ENCODE peak calls at places on chromosome 11, in eight cellular contexts. One of them, this sample, is unnamed.
A peak's percentile ranks its signal among the peaks of the same experiment; 100 is the strongest.

GRCh38 chr11:75565221-75565814 is 3.3 kb downstream of the SERPINH1 start:
- DNase-seq in memory B cell: no peak
- DNase-seq in anterior cingulate cortex: no peak
- DNase-seq in stimulated activated CD8-positive, alpha-beta memory T cell treated with anti-CD3 and anti-CD28 coated beads, Interleukin-4, amount 100 ng/mL, for 4 hours: no peak
- DNase-seq in ELR: peak; percentile 90
- DNase-seq in CD4-positive, alpha-beta memory T cell: no peak
- DNase-seq in pulmonary artery endothelial cell: no peak
- DNase-seq in fibroblast of mammary gland: peak; percentile 90
- DNase-seq in this sample: no peak

GRCh38 chr11:100632970-100633452 is 54.1 kb upstream of the ARHGAP42 start:
- DNase-seq in memory B cell: no peak
- DNase-seq in anterior cingulate cortex: peak; percentile 2
- DNase-seq in stimulated activated CD8-positive, alpha-beta memory T cell treated with anti-CD3 and anti-CD28 coated beads, Interleukin-4, amount 100 ng/mL, for 4 hours: no peak
- DNase-seq in ELR: peak; percentile 10
- DNase-seq in CD4-positive, alpha-beta memory T cell: no peak
- DNase-seq in pulmonary artery endothelial cell: no peak
- DNase-seq in fibroblast of mammary gland: peak; percentile 18
- DNase-seq in this sample: peak; percentile 89

GRCh38 chr11:129731316-129731715 is 84.3 kb upstream of the TMEM45B start:
- DNase-seq in memory B cell: no peak
- DNase-seq in anterior cingulate cortex: no peak
- DNase-seq in stimulated activated CD8-positive, alpha-beta memory T cell treated with anti-CD3 and anti-CD28 coated beads, Interleukin-4, amount 100 ng/mL, for 4 hours: no peak
- DNase-seq in ELR: no peak
- DNase-seq in CD4-positive, alpha-beta memory T cell: no peak
- DNase-seq in pulmonary artery endothelial cell: no peak
- DNase-seq in fibroblast of mammary gland: no peak
- DNase-seq in this sample: peak; percentile 79

GRCh38 chr11:28043930-28044709 is 63.8 kb downstream of the KIF18A start:
- DNase-seq in memory B cell: no peak
- DNase-seq in anterior cingulate cortex: no peak
- DNase-seq in stimulated activated CD8-positive, alpha-beta memory T cell treated with anti-CD3 and anti-CD28 coated beads, Interleukin-4, amount 100 ng/mL, for 4 hours: no peak
- DNase-seq in ELR: no peak
- DNase-seq in CD4-positive, alpha-beta memory T cell: no peak
- DNase-seq in pulmonary artery endothelial cell: no peak
- DNase-seq in fibroblast of mammary gland: no peak
- DNase-seq in this sample: no peak

GRCh38 chr11:27234043-27234668 is 128.9 kb downstream of the CCDC34 start:
- DNase-seq in memory B cell: peak; percentile 51
- DNase-seq in anterior cingulate cortex: no peak
- DNase-seq in stimulated activated CD8-positive, alpha-beta memory T cell treated with anti-CD3 and anti-CD28 coated beads, Interleukin-4, amount 100 ng/mL, for 4 hours: no peak
- DNase-seq in ELR: peak; percentile 81
- DNase-seq in CD4-positive, alpha-beta memory T cell: no peak
- DNase-seq in pulmonary artery endothelial cell: no peak
- DNase-seq in fibroblast of mammary gland: peak; percentile 98
- DNase-seq in this sample: no peak

GRCh38 chr11:11349870-11350325 is 3.2 kb downstream of the CSNK2A3 start:
- DNase-seq in memory B cell: no peak
- DNase-seq in anterior cingulate cortex: no peak
- DNase-seq in stimulated activated CD8-positive, alpha-beta memory T cell treated with anti-CD3 and anti-CD28 coated beads, Interleukin-4, amount 100 ng/mL, for 4 hours: no peak
- DNase-seq in ELR: peak; percentile 19
- DNase-seq in CD4-positive, alpha-beta memory T cell: no peak
- DNase-seq in pulmonary artery endothelial cell: peak; percentile 27
- DNase-seq in fibroblast of mammary gland: peak; percentile 87
- DNase-seq in this sample: no peak

GRCh38 chr11:80620867-80621266 is 1180.0 kb upstream of the TENM4 start:
- DNase-seq in memory B cell: no peak
- DNase-seq in anterior cingulate cortex: no peak
- DNase-seq in stimulated activated CD8-positive, alpha-beta memory T cell treated with anti-CD3 and anti-CD28 coated beads, Interleukin-4, amount 100 ng/mL, for 4 hours: no peak
- DNase-seq in ELR: no peak
- DNase-seq in CD4-positive, alpha-beta memory T cell: no peak
- DNase-seq in pulmonary artery endothelial cell: no peak
- DNase-seq in fibroblast of mammary gland: no peak
- DNase-seq in this sample: no peak

GRCh38 chr11:66325140-66325754 is 8.4 kb upstream of the CD248 start:
- DNase-seq in memory B cell: no peak
- DNase-seq in anterior cingulate cortex: no peak
- DNase-seq in stimulated activated CD8-positive, alpha-beta memory T cell treated with anti-CD3 and anti-CD28 coated beads, Interleukin-4, amount 100 ng/mL, for 4 hours: no peak
- DNase-seq in ELR: no peak
- DNase-seq in CD4-positive, alpha-beta memory T cell: no peak
- DNase-seq in pulmonary artery endothelial cell: no peak
- DNase-seq in fibroblast of mammary gland: no peak
- DNase-seq in this sample: no peak

GRCh38 chr11:18671246-18671645 is 27.3 kb upstream of the TMEM86A start:
- DNase-seq in memory B cell: no peak
- DNase-seq in anterior cingulate cortex: no peak
- DNase-seq in stimulated activated CD8-positive, alpha-beta memory T cell treated with anti-CD3 and anti-CD28 coated beads, Interleukin-4, amount 100 ng/mL, for 4 hours: no peak
- DNase-seq in ELR: no peak
- DNase-seq in CD4-positive, alpha-beta memory T cell: no peak
- DNase-seq in pulmonary artery endothelial cell: no peak
- DNase-seq in fibroblast of mammary gland: no peak
- DNase-seq in this sample: no peak

GRCh38 chr11:64360403-64360980 is 1.5 kb downstream of the RPS6KA4 start:
- DNase-seq in memory B cell: no peak
- DNase-seq in anterior cingulate cortex: no peak
- DNase-seq in stimulated activated CD8-positive, alpha-beta memory T cell treated with anti-CD3 and anti-CD28 coated beads, Interleukin-4, amount 100 ng/mL, for 4 hours: no peak
- DNase-seq in ELR: no peak
- DNase-seq in CD4-positive, alpha-beta memory T cell: no peak
- DNase-seq in pulmonary artery endothelial cell: no peak
- DNase-seq in fibroblast of mammary gland: no peak
- DNase-seq in this sample: no peak

GRCh38 chr11:34427171-34427805 is 11.4 kb upstream of the CAT start:
- DNase-seq in memory B cell: no peak
- DNase-seq in anterior cingulate cortex: no peak
- DNase-seq in stimulated activated CD8-positive, alpha-beta memory T cell treated with anti-CD3 and anti-CD28 coated beads, Interleukin-4, amount 100 ng/mL, for 4 hours: no peak
- DNase-seq in ELR: peak; percentile 88
- DNase-seq in CD4-positive, alpha-beta memory T cell: no peak
- DNase-seq in pulmonary artery endothelial cell: no peak
- DNase-seq in fibroblast of mammary gland: peak; percentile 96
- DNase-seq in this sample: no peak

GRCh38 chr11:441418-442274 is at the start of gene ANO9:
- DNase-seq in memory B cell: peak; percentile 54
- DNase-seq in anterior cingulate cortex: no peak
- DNase-seq in stimulated activated CD8-positive, alpha-beta memory T cell treated with anti-CD3 and anti-CD28 coated beads, Interleukin-4, amount 100 ng/mL, for 4 hours: no peak
- DNase-seq in ELR: no peak
- DNase-seq in CD4-positive, alpha-beta memory T cell: peak; percentile 57
- DNase-seq in pulmonary artery endothelial cell: no peak
- DNase-seq in fibroblast of mammary gland: no peak
- DNase-seq in this sample: no peak

GRCh38 chr11:134579709-134580634 is 167.9 kb upstream of the B3GAT1 start:
- DNase-seq in memory B cell: no peak
- DNase-seq in anterior cingulate cortex: no peak
- DNase-seq in stimulated activated CD8-positive, alpha-beta memory T cell treated with anti-CD3 and anti-CD28 coated beads, Interleukin-4, amount 100 ng/mL, for 4 hours: no peak
- DNase-seq in ELR: no peak
- DNase-seq in CD4-positive, alpha-beta memory T cell: no peak
- DNase-seq in pulmonary artery endothelial cell: no peak
- DNase-seq in fibroblast of mammary gland: no peak
- DNase-seq in this sample: no peak

GRCh38 chr11:9143726-9144125 is 52.3 kb upstream of the SCUBE2 start:
- DNase-seq in memory B cell: no peak
- DNase-seq in anterior cingulate cortex: no peak
- DNase-seq in stimulated activated CD8-positive, alpha-beta memory T cell treated with anti-CD3 and anti-CD28 coated beads, Interleukin-4, amount 100 ng/mL, for 4 hours: no peak
- DNase-seq in ELR: no peak
- DNase-seq in CD4-positive, alpha-beta memory T cell: no peak
- DNase-seq in pulmonary artery endothelial cell: no peak
- DNase-seq in fibroblast of mammary gland: peak; percentile 30
- DNase-seq in this sample: no peak

GRCh38 chr11:28759311-28759710 is 651.1 kb downstream of the METTL15 start:
- DNase-seq in memory B cell: no peak
- DNase-seq in anterior cingulate cortex: no peak
- DNase-seq in stimulated activated CD8-positive, alpha-beta memory T cell treated with anti-CD3 and anti-CD28 coated beads, Interleukin-4, amount 100 ng/mL, for 4 hours: no peak
- DNase-seq in ELR: peak; percentile 33
- DNase-seq in CD4-positive, alpha-beta memory T cell: no peak
- DNase-seq in pulmonary artery endothelial cell: no peak
- DNase-seq in fibroblast of mammary gland: no peak
- DNase-seq in this sample: no peak

GRCh38 chr11:4111834-4112233 is 17.2 kb downstream of the RRM1 start:
- DNase-seq in memory B cell: no peak
- DNase-seq in anterior cingulate cortex: no peak
- DNase-seq in stimulated activated CD8-positive, alpha-beta memory T cell treated with anti-CD3 and anti-CD28 coated beads, Interleukin-4, amount 100 ng/mL, for 4 hours: no peak
- DNase-seq in ELR: no peak
- DNase-seq in CD4-positive, alpha-beta memory T cell: no peak
- DNase-seq in pulmonary artery endothelial cell: no peak
- DNase-seq in fibroblast of mammary gland: no peak
- DNase-seq in this sample: no peak

GRCh38 chr11:31355131-31355530 is 14.4 kb downstream of the DCDC1 start:
- DNase-seq in memory B cell: no peak
- DNase-seq in anterior cingulate cortex: no peak
- DNase-seq in stimulated activated CD8-positive, alpha-beta memory T cell treated with anti-CD3 and anti-CD28 coated beads, Interleukin-4, amount 100 ng/mL, for 4 hours: no peak
- DNase-seq in ELR: no peak
- DNase-seq in CD4-positive, alpha-beta memory T cell: no peak
- DNase-seq in pulmonary artery endothelial cell: no peak
- DNase-seq in fibroblast of mammary gland: peak; percentile 61
- DNase-seq in this sample: no peak

GRCh38 chr11:128831781-128832497 is 35.2 kb downstream of the KCNJ1 start:
- DNase-seq in memory B cell: no peak
- DNase-seq in anterior cingulate cortex: no peak
- DNase-seq in stimulated activated CD8-positive, alpha-beta memory T cell treated with anti-CD3 and anti-CD28 coated beads, Interleukin-4, amount 100 ng/mL, for 4 hours: no peak
- DNase-seq in ELR: no peak
- DNase-seq in CD4-positive, alpha-beta memory T cell: no peak
- DNase-seq in pulmonary artery endothelial cell: no peak
- DNase-seq in fibroblast of mammary gland: no peak
- DNase-seq in this sample: no peak

GRCh38 chr11:76658231-76658630 is 12.3 kb downstream of the LRRC32 start:
- DNase-seq in memory B cell: no peak
- DNase-seq in anterior cingulate cortex: no peak
- DNase-seq in stimulated activated CD8-positive, alpha-beta memory T cell treated with anti-CD3 and anti-CD28 coated beads, Interleukin-4, amount 100 ng/mL, for 4 hours: no peak
- DNase-seq in ELR: no peak
- DNase-seq in CD4-positive, alpha-beta memory T cell: no peak
- DNase-seq in pulmonary artery endothelial cell: no peak
- DNase-seq in fibroblast of mammary gland: no peak
- DNase-seq in this sample: no peak

GRCh38 chr11:35602160-35602793 is 16.0 kb upstream of the FJX1 start:
- DNase-seq in memory B cell: no peak
- DNase-seq in anterior cingulate cortex: no peak
- DNase-seq in stimulated activated CD8-positive, alpha-beta memory T cell treated with anti-CD3 and anti-CD28 coated beads, Interleukin-4, amount 100 ng/mL, for 4 hours: no peak
- DNase-seq in ELR: no peak
- DNase-seq in CD4-positive, alpha-beta memory T cell: no peak
- DNase-seq in pulmonary artery endothelial cell: no peak
- DNase-seq in fibroblast of mammary gland: no peak
- DNase-seq in this sample: no peak

GRCh38 chr11:37788141-37788877 is 1190.3 kb upstream of the RAG2 start:
- DNase-seq in memory B cell: no peak
- DNase-seq in anterior cingulate cortex: no peak
- DNase-seq in stimulated activated CD8-positive, alpha-beta memory T cell treated with anti-CD3 and anti-CD28 coated beads, Interleukin-4, amount 100 ng/mL, for 4 hours: no peak
- DNase-seq in ELR: peak; percentile 86
- DNase-seq in CD4-positive, alpha-beta memory T cell: no peak
- DNase-seq in pulmonary artery endothelial cell: peak; percentile 44
- DNase-seq in fibroblast of mammary gland: peak; percentile 56
- DNase-seq in this sample: no peak

GRCh38 chr11:11626128-11626527 is 4.3 kb upstream of the GALNT18 start:
- DNase-seq in memory B cell: no peak
- DNase-seq in anterior cingulate cortex: no peak
- DNase-seq in stimulated activated CD8-positive, alpha-beta memory T cell treated with anti-CD3 and anti-CD28 coated beads, Interleukin-4, amount 100 ng/mL, for 4 hours: no peak
- DNase-seq in ELR: no peak
- DNase-seq in CD4-positive, alpha-beta memory T cell: no peak
- DNase-seq in pulmonary artery endothelial cell: no peak
- DNase-seq in fibroblast of mammary gland: no peak
- DNase-seq in this sample: no peak

GRCh38 chr11:72037554-72038311 is 39.0 kb downstream of the IL18BP start:
- DNase-seq in memory B cell: no peak
- DNase-seq in anterior cingulate cortex: no peak
- DNase-seq in stimulated activated CD8-positive, alpha-beta memory T cell treated with anti-CD3 and anti-CD28 coated beads, Interleukin-4, amount 100 ng/mL, for 4 hours: no peak
- DNase-seq in ELR: no peak
- DNase-seq in CD4-positive, alpha-beta memory T cell: no peak
- DNase-seq in pulmonary artery endothelial cell: no peak
- DNase-seq in fibroblast of mammary gland: peak; percentile 26
- DNase-seq in this sample: no peak

GRCh38 chr11:112082729-112083128 is 3.8 kb downstream of the TIMM8B start:
- DNase-seq in memory B cell: no peak
- DNase-seq in anterior cingulate cortex: no peak
- DNase-seq in stimulated activated CD8-positive, alpha-beta memory T cell treated with anti-CD3 and anti-CD28 coated beads, Interleukin-4, amount 100 ng/mL, for 4 hours: no peak
- DNase-seq in ELR: peak; percentile 85
- DNase-seq in CD4-positive, alpha-beta memory T cell: no peak
- DNase-seq in pulmonary artery endothelial cell: no peak
- DNase-seq in fibroblast of mammary gland: peak; percentile 86
- DNase-seq in this sample: no peak

This sample was measured in left lobe of liver.